ENCODE peak calls at places on chromosomes 4 and X, in five cellular contexts. G is neuronal stem cell; A is A549; K is naive thymus-derived CD4-positive, alpha-beta T cell; F is lung. W is an unnamed sample. For H3K4me1, the result is how much of the 10 kb centered on the place peaks cover.

GRCh38 chr4:186693894-186694293 is 29.8 kb downstream of the FAT1 start:
- DNase-seq in A (no peak), K (no peak), G (no peak), F (no peak), W (no peak)

GRCh38 chr4:10117424-10118354 is 1.1 kb upstream of the WDR1 start:
- DNase-seq in F (peak), A (no peak), G (no peak), K (peak), W (no peak)

GRCh38 chr4:83250666-83251065 is 33.9 kb downstream of the COQ2 start:
- DNase-seq in K (no peak), G (no peak), A (no peak), F (no peak), W (no peak)

GRCh38 chr4:116005037-116005805 is 891.8 kb upstream of the NDST4 start:
- DNase-seq in F (no peak), A (no peak), K (no peak), G (no peak), W (no peak)

GRCh38 chr4:182922551-182923284 is 5.5 kb upstream of the DCTD start:
- DNase-seq in K (no peak), A (no peak), G (no peak), F (no peak), W (peak)

GRCh38 chrX:15911729-15912550 is 57.3 kb upstream of the AP1S2 start:
- DNase-seq in K (no peak), F (no peak), G (no peak), A (no peak), W (no peak)

GRCh38 chr4:176792348-176793059 is at the start of gene VEGFC:
- DNase-seq in G (peak), A (no peak), F (peak), K (no peak), W (peak)

GRCh38 chr4:145507636-145508035 is 26.0 kb downstream of the SMAD1 start:
- DNase-seq in A (no peak), K (no peak), F (no peak), G (no peak), W (no peak)

GRCh38 chrX:15815779-15816452 is 25.6 kb downstream of the ZRSR2 start:
- DNase-seq in A (peak), K (no peak), G (peak), F (no peak), W (peak)

GRCh38 chrX:16138108-16138427 is 14.7 kb downstream of the GRPR start:
- DNase-seq in G (no peak), A (no peak), K (no peak), F (no peak), W (no peak)

GRCh38 chr4:102466298-102466697 is 34.9 kb upstream of the NFKB1 start:
- DNase-seq in G (no peak), A (no peak), F (no peak), K (no peak), W (no peak)

DNA sequence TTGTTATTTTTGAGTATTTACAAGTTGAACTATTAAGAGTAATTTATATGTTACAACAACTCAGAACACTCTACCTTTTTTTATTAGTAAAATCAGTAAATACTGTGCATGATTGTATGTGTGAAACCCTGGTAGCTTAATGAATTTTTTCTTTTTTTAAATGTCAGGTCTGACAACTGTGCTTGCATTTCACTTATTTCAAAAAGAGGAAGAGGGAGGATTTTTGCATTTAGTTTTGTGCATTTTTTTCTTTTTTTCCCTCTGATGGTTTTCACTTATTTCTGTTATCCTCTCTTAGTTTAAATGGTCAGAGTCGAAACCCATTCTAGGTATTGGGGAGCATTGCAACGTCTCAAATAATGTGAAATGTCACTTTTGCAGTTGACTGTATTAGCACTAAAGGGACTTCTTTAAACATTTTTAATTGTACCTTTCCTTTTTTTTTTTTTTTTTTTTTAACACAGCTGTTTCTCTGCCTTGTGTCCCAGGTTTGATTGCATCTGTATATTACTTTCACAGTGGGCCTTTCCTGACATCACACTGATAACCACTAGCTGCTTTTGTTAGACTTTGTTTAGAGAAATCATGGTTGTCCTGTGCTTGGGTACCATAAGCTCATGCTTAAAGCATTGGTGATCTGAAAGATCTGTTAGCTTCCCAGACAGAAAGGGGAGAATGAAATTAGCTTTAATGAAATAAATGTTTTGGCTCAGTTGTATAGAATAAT is 28.5 kb downstream of the MOB1B start:
- DNase-seq in K (no peak), F (no peak), A (no peak), G (no peak), W (no peak)
- H3K27ac ChIP-seq in K (no peak), F (no peak), A (no peak), G (no peak), W (no peak)

GRCh38 chr4:150212485-150212884 is 134.2 kb downstream of the DCLK2 start:
- DNase-seq in A (no peak), G (no peak), K (no peak), F (no peak), W (no peak)
- H3K4me1 ChIP-seq in A (half or more), G (under half), K (under half), F (under half), W (under half)

DNA sequence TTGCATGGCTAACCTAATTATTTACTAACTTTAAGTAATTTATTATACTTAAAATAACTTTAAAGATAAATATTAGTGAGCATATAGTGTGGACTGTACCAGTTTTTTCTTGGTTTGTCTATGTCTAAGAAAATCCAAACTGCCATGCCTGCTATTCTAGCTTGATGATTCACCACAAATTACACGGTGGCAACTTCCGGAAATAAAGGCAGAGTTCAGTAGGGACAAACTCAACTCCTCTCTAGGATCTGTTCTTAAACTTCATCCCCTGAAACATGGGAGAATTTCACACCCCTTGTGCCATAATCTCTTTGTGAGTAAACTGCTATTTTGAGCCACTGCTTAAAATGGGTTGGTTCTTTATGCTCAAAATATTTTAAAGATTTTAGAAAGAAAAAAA is 213.6 kb upstream of the NRK start:
- DNase-seq in G (no peak), F (no peak), K (no peak), A (no peak), W (no peak)
- H3K4me3 ChIP-seq in G (no peak), F (no peak), K (no peak), A (no peak), W (no peak)

DNA sequence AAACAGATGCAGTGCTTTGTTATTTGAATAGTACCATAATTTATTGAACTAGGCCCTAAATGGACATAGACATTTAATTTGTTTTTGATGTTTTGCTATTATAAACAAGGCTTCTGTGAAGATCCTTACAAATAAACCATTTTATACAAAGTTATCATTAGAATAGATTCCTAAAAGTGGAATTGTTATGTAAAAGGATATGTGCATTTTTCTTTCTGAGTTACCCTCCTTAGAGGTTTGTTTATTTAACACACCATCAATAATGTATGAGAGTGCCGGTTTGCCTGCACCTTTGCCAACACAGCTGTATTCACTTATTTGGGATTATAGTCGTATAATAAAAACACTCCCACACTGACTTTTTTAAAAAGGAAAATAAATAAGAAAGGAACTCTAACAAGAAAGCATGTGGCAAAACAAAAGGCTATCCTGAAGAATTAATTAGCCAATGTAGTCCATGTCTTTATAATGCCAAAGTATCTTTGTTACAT is 84.8 kb downstream of the PAK3 start:
- DNase-seq in G (no peak), A (no peak), F (no peak), K (no peak), W (no peak)
- H3K27ac ChIP-seq in G (no peak), A (no peak), F (no peak), K (no peak), W (no peak)

GRCh38 chr4:90602728-90603127 is 475.5 kb downstream of the CCSER1 start:
- DNase-seq in K (no peak), A (no peak), G (no peak), F (no peak), W (no peak)

GRCh38 chr4:90597927-90598326 is 470.7 kb downstream of the CCSER1 start:
- DNase-seq in A (no peak), K (no peak), G (no peak), F (no peak), W (no peak)

GRCh38 chr4:90603540-90603939 is 476.3 kb downstream of the CCSER1 start:
- DNase-seq in G (no peak), K (no peak), F (no peak), A (no peak), W (no peak)

DNA sequence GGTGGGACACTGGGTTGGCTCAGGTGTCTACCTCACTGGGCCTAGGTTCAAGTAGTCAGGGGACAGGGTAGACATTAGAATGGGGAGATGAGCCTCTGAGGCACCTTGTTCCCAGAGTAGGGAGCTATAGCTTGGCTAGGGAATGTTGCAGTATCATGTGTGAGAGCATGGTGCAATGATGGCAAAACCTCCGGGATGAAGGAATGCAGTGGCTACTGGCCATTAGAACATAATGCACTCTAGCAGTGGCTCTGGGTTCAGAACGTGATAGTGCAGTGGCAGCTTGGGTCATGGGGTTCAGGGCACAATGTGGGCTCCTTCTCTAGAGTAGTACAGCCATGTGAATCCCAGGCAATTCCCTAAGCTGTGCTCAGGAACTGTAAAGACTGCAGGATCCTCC is 471.5 kb downstream of the CCSER1 start:
- DNase-seq in K (no peak), A (no peak), F (no peak), G (no peak), W (no peak)
- H3K4me1 ChIP-seq in K (under half), A (under half), F (under half), G (under half), W (under half)

W was measured in SJSA1.